ENCODE peak calls at places on chromosomes 3 and 15, in seven cellular contexts. One of them, this sample, is unnamed.

GRCh38 chr3:30583973-30584372 is 22.4 kb upstream of the TGFBR2 start:
- DNase-seq in IMR-90: no peak
- DNase-seq in brain microvascular endothelial cell: no peak
- DNase-seq in activated CD4-positive, alpha-beta T cell treated with anti-CD3 and anti-CD28 coated beads for 4 hours: no peak
- DNase-seq in 8988T: no peak
- DNase-seq in MG63: no peak
- DNase-seq in LHCN-M2: no peak
- DNase-seq in this sample: no peak

GRCh38 chr3:129490273-129490675 is 38.2 kb upstream of the RHO start:
- DNase-seq in IMR-90: peak; percentile 97
- DNase-seq in brain microvascular endothelial cell: peak; percentile 90
- DNase-seq in activated CD4-positive, alpha-beta T cell treated with anti-CD3 and anti-CD28 coated beads for 4 hours: peak; percentile 40
- DNase-seq in 8988T: peak; percentile 87
- DNase-seq in MG63: peak; percentile 82
- DNase-seq in LHCN-M2: peak; percentile 88
- DNase-seq in this sample: peak; percentile 70

GRCh38 chr3:53137221-53137620 is 7.0 kb upstream of the RFT1 start:
- DNase-seq in IMR-90: no peak
- DNase-seq in brain microvascular endothelial cell: no peak
- DNase-seq in activated CD4-positive, alpha-beta T cell treated with anti-CD3 and anti-CD28 coated beads for 4 hours: no peak
- DNase-seq in 8988T: no peak
- DNase-seq in MG63: no peak
- DNase-seq in LHCN-M2: no peak
- DNase-seq in this sample: no peak

GRCh38 chr3:190512666-190513065 is 1.2 kb upstream of the IL1RAP start:
- DNase-seq in IMR-90: no peak
- DNase-seq in brain microvascular endothelial cell: no peak
- DNase-seq in activated CD4-positive, alpha-beta T cell treated with anti-CD3 and anti-CD28 coated beads for 4 hours: no peak
- DNase-seq in 8988T: no peak
- DNase-seq in MG63: no peak
- DNase-seq in LHCN-M2: no peak
- DNase-seq in this sample: no peak

GRCh38 chr3:53243165-53243564 is 12.7 kb downstream of the TKT start:
- DNase-seq in IMR-90: no peak
- DNase-seq in brain microvascular endothelial cell: peak; percentile 53
- DNase-seq in activated CD4-positive, alpha-beta T cell treated with anti-CD3 and anti-CD28 coated beads for 4 hours: no peak
- DNase-seq in 8988T: no peak
- DNase-seq in MG63: no peak
- DNase-seq in LHCN-M2: no peak
- DNase-seq in this sample: no peak

GRCh38 chr3:40152482-40153133 is 156.9 kb upstream of the EIF1B start:
- DNase-seq in IMR-90: no peak
- DNase-seq in brain microvascular endothelial cell: no peak
- DNase-seq in activated CD4-positive, alpha-beta T cell treated with anti-CD3 and anti-CD28 coated beads for 4 hours: no peak
- DNase-seq in 8988T: no peak
- DNase-seq in MG63: no peak
- DNase-seq in LHCN-M2: peak; percentile 14
- DNase-seq in this sample: no peak

GRCh38 chr15:82122754-82123400 is 77.1 kb upstream of the MEX3B start:
- DNase-seq in IMR-90: peak; percentile 99
- DNase-seq in brain microvascular endothelial cell: peak; percentile 99
- DNase-seq in activated CD4-positive, alpha-beta T cell treated with anti-CD3 and anti-CD28 coated beads for 4 hours: no peak
- DNase-seq in 8988T: no peak
- DNase-seq in MG63: peak; percentile 95
- DNase-seq in LHCN-M2: peak; percentile 97
- DNase-seq in this sample: no peak

GRCh38 chr15:96340348-96340610 is 9.8 kb downstream of the NR2F2 start:
- DNase-seq in IMR-90: no peak
- DNase-seq in brain microvascular endothelial cell: no peak
- DNase-seq in activated CD4-positive, alpha-beta T cell treated with anti-CD3 and anti-CD28 coated beads for 4 hours: no peak
- DNase-seq in 8988T: no peak
- DNase-seq in MG63: no peak
- DNase-seq in LHCN-M2: no peak
- DNase-seq in this sample: no peak

GRCh38 chr15:78681306-78682012 is 40.4 kb upstream of the CHRNB4 start:
- DNase-seq in IMR-90: no peak
- DNase-seq in brain microvascular endothelial cell: no peak
- DNase-seq in activated CD4-positive, alpha-beta T cell treated with anti-CD3 and anti-CD28 coated beads for 4 hours: no peak
- DNase-seq in 8988T: no peak
- DNase-seq in MG63: no peak
- DNase-seq in LHCN-M2: no peak
- DNase-seq in this sample: no peak

GRCh38 chr15:86040360-86041095 is 39.1 kb upstream of the AGBL1 start:
- DNase-seq in IMR-90: no peak
- DNase-seq in brain microvascular endothelial cell: no peak
- DNase-seq in activated CD4-positive, alpha-beta T cell treated with anti-CD3 and anti-CD28 coated beads for 4 hours: no peak
- DNase-seq in 8988T: no peak
- DNase-seq in MG63: no peak
- DNase-seq in LHCN-M2: no peak
- DNase-seq in this sample: no peak

GRCh38 chr15:51085764-51086163 is 8.9 kb downstream of the TNFAIP8L3 start:
- DNase-seq in IMR-90: peak; percentile 24
- DNase-seq in brain microvascular endothelial cell: no peak
- DNase-seq in activated CD4-positive, alpha-beta T cell treated with anti-CD3 and anti-CD28 coated beads for 4 hours: no peak
- DNase-seq in 8988T: no peak
- DNase-seq in MG63: no peak
- DNase-seq in LHCN-M2: no peak
- DNase-seq in this sample: no peak

GRCh38 chr3:126552688-126553283 is 5.9 kb downstream of the C3orf22 start:
- DNase-seq in IMR-90: no peak
- DNase-seq in brain microvascular endothelial cell: no peak
- DNase-seq in activated CD4-positive, alpha-beta T cell treated with anti-CD3 and anti-CD28 coated beads for 4 hours: no peak
- DNase-seq in 8988T: no peak
- DNase-seq in MG63: peak; percentile 31
- DNase-seq in LHCN-M2: no peak
- DNase-seq in this sample: peak; percentile 14

GRCh38 chr3:197494366-197495058 is 61.3 kb downstream of the BDH1 start:
- DNase-seq in IMR-90: no peak
- DNase-seq in brain microvascular endothelial cell: no peak
- DNase-seq in activated CD4-positive, alpha-beta T cell treated with anti-CD3 and anti-CD28 coated beads for 4 hours: no peak
- DNase-seq in 8988T: no peak
- DNase-seq in MG63: peak; percentile 67
- DNase-seq in LHCN-M2: peak; percentile 63
- DNase-seq in this sample: no peak

GRCh38 chr3:124221286-124221821 is 229.4 kb upstream of the ROPN1 start:
- DNase-seq in IMR-90: peak; percentile 8
- DNase-seq in brain microvascular endothelial cell: peak; percentile 4
- DNase-seq in activated CD4-positive, alpha-beta T cell treated with anti-CD3 and anti-CD28 coated beads for 4 hours: no peak
- DNase-seq in 8988T: no peak
- DNase-seq in MG63: no peak
- DNase-seq in LHCN-M2: peak; percentile 1
- DNase-seq in this sample: no peak

GRCh38 chr3:94249491-94250079 is 186.7 kb downstream of the NSUN3 start:
- DNase-seq in IMR-90: peak; percentile 65
- DNase-seq in brain microvascular endothelial cell: peak; percentile 63
- DNase-seq in activated CD4-positive, alpha-beta T cell treated with anti-CD3 and anti-CD28 coated beads for 4 hours: peak; percentile 49
- DNase-seq in 8988T: peak; percentile 20
- DNase-seq in MG63: peak; percentile 57
- DNase-seq in LHCN-M2: peak; percentile 58
- DNase-seq in this sample: peak; percentile 57

GRCh38 chr3:23457697-23458096 is 254.6 kb downstream of the UBE2E2 start:
- DNase-seq in IMR-90: no peak
- DNase-seq in brain microvascular endothelial cell: no peak
- DNase-seq in activated CD4-positive, alpha-beta T cell treated with anti-CD3 and anti-CD28 coated beads for 4 hours: no peak
- DNase-seq in 8988T: no peak
- DNase-seq in MG63: no peak
- DNase-seq in LHCN-M2: no peak
- DNase-seq in this sample: no peak

GRCh38 chr15:33292718-33293307 is 18.0 kb upstream of the RYR3 start:
- DNase-seq in IMR-90: peak; percentile 53
- DNase-seq in brain microvascular endothelial cell: peak; percentile 62
- DNase-seq in activated CD4-positive, alpha-beta T cell treated with anti-CD3 and anti-CD28 coated beads for 4 hours: peak; percentile 27
- DNase-seq in 8988T: no peak
- DNase-seq in MG63: peak; percentile 13
- DNase-seq in LHCN-M2: peak; percentile 52
- DNase-seq in this sample: no peak

GRCh38 chr3:51282931-51283330 is 102.2 kb upstream of the MANF start:
- DNase-seq in IMR-90: peak; percentile 74
- DNase-seq in brain microvascular endothelial cell: peak; percentile 37
- DNase-seq in activated CD4-positive, alpha-beta T cell treated with anti-CD3 and anti-CD28 coated beads for 4 hours: no peak
- DNase-seq in 8988T: no peak
- DNase-seq in MG63: no peak
- DNase-seq in LHCN-M2: peak; percentile 32
- DNase-seq in this sample: no peak

GRCh38 chr15:49876401-49877038 is 242.5 kb downstream of the ATP8B4 start:
- DNase-seq in IMR-90: no peak
- DNase-seq in brain microvascular endothelial cell: no peak
- DNase-seq in activated CD4-positive, alpha-beta T cell treated with anti-CD3 and anti-CD28 coated beads for 4 hours: no peak
- DNase-seq in 8988T: no peak
- DNase-seq in MG63: no peak
- DNase-seq in LHCN-M2: no peak
- DNase-seq in this sample: no peak

GRCh38 chr3:42829083-42829627 is 19.9 kb downstream of the ACKR2 start:
- DNase-seq in IMR-90: no peak
- DNase-seq in brain microvascular endothelial cell: no peak
- DNase-seq in activated CD4-positive, alpha-beta T cell treated with anti-CD3 and anti-CD28 coated beads for 4 hours: no peak
- DNase-seq in 8988T: no peak
- DNase-seq in MG63: no peak
- DNase-seq in LHCN-M2: no peak
- DNase-seq in this sample: no peak

GRCh38 chr15:41512512-41513281 is 930 bp downstream of the LTK start:
- DNase-seq in IMR-90: no peak
- DNase-seq in brain microvascular endothelial cell: no peak
- DNase-seq in activated CD4-positive, alpha-beta T cell treated with anti-CD3 and anti-CD28 coated beads for 4 hours: no peak
- DNase-seq in 8988T: no peak
- DNase-seq in MG63: no peak
- DNase-seq in LHCN-M2: no peak
- DNase-seq in this sample: no peak

GRCh38 chr3:106049876-106050275 is 181.1 kb upstream of the CBLB start:
- DNase-seq in IMR-90: peak; percentile 45
- DNase-seq in brain microvascular endothelial cell: no peak
- DNase-seq in activated CD4-positive, alpha-beta T cell treated with anti-CD3 and anti-CD28 coated beads for 4 hours: no peak
- DNase-seq in 8988T: no peak
- DNase-seq in MG63: no peak
- DNase-seq in LHCN-M2: no peak
- DNase-seq in this sample: no peak

GRCh38 chr3:8296466-8296865 is 205.2 kb upstream of the LMCD1 start:
- DNase-seq in IMR-90: no peak
- DNase-seq in brain microvascular endothelial cell: no peak
- DNase-seq in activated CD4-positive, alpha-beta T cell treated with anti-CD3 and anti-CD28 coated beads for 4 hours: no peak
- DNase-seq in 8988T: no peak
- DNase-seq in MG63: no peak
- DNase-seq in LHCN-M2: no peak
- DNase-seq in this sample: no peak

GRCh38 chr15:87167706-87168105 is 1088.0 kb downstream of the AGBL1 start:
- DNase-seq in IMR-90: no peak
- DNase-seq in brain microvascular endothelial cell: no peak
- DNase-seq in activated CD4-positive, alpha-beta T cell treated with anti-CD3 and anti-CD28 coated beads for 4 hours: no peak
- DNase-seq in 8988T: no peak
- DNase-seq in MG63: no peak
- DNase-seq in LHCN-M2: no peak
- DNase-seq in this sample: no peak

GRCh38 chr3:167450675-167451074 is 23.2 kb downstream of the SERPINI2 start:
- DNase-seq in IMR-90: no peak
- DNase-seq in brain microvascular endothelial cell: no peak
- DNase-seq in activated CD4-positive, alpha-beta T cell treated with anti-CD3 and anti-CD28 coated beads for 4 hours: no peak
- DNase-seq in 8988T: no peak
- DNase-seq in MG63: no peak
- DNase-seq in LHCN-M2: no peak
- DNase-seq in this sample: no peak

GRCh38 chr3:153752405-153753027 is 368.7 kb upstream of the ARHGEF26 start:
- DNase-seq in IMR-90: no peak
- DNase-seq in brain microvascular endothelial cell: no peak
- DNase-seq in activated CD4-positive, alpha-beta T cell treated with anti-CD3 and anti-CD28 coated beads for 4 hours: no peak
- DNase-seq in 8988T: no peak
- DNase-seq in MG63: peak; percentile 45
- DNase-seq in LHCN-M2: no peak
- DNase-seq in this sample: no peak

GRCh38 chr3:194472290-194472920 is 14.4 kb downstream of the ATP13A3 start:
- DNase-seq in IMR-90: peak; percentile 82
- DNase-seq in brain microvascular endothelial cell: peak; percentile 63
- DNase-seq in activated CD4-positive, alpha-beta T cell treated with anti-CD3 and anti-CD28 coated beads for 4 hours: peak; percentile 30
- DNase-seq in 8988T: no peak
- DNase-seq in MG63: no peak
- DNase-seq in LHCN-M2: peak; percentile 71
- DNase-seq in this sample: no peak

GRCh38 chr3:123157598-123158287 is 44.0 kb upstream of the SEC22A start:
- DNase-seq in IMR-90: no peak
- DNase-seq in brain microvascular endothelial cell: no peak
- DNase-seq in activated CD4-positive, alpha-beta T cell treated with anti-CD3 and anti-CD28 coated beads for 4 hours: no peak
- DNase-seq in 8988T: no peak
- DNase-seq in MG63: no peak
- DNase-seq in LHCN-M2: no peak
- DNase-seq in this sample: no peak

GRCh38 chr15:91881551-91882297 is 28.2 kb downstream of the SLCO3A1 start:
- DNase-seq in IMR-90: no peak
- DNase-seq in brain microvascular endothelial cell: no peak
- DNase-seq in activated CD4-positive, alpha-beta T cell treated with anti-CD3 and anti-CD28 coated beads for 4 hours: no peak
- DNase-seq in 8988T: no peak
- DNase-seq in MG63: no peak
- DNase-seq in LHCN-M2: no peak
- DNase-seq in this sample: no peak

GRCh38 chr15:52780172-52780980 is 9.8 kb downstream of the ONECUT1 start:
- DNase-seq in IMR-90: peak; percentile 41
- DNase-seq in brain microvascular endothelial cell: peak; percentile 52
- DNase-seq in activated CD4-positive, alpha-beta T cell treated with anti-CD3 and anti-CD28 coated beads for 4 hours: peak; percentile 63
- DNase-seq in 8988T: no peak
- DNase-seq in MG63: no peak
- DNase-seq in LHCN-M2: peak; percentile 48
- DNase-seq in this sample: no peak

GRCh38 chr3:159989973-159990846 is 1.6 kb downstream of the IL12A start:
- DNase-seq in IMR-90: no peak
- DNase-seq in brain microvascular endothelial cell: no peak
- DNase-seq in activated CD4-positive, alpha-beta T cell treated with anti-CD3 and anti-CD28 coated beads for 4 hours: no peak
- DNase-seq in 8988T: no peak
- DNase-seq in MG63: peak; percentile 21
- DNase-seq in LHCN-M2: no peak
- DNase-seq in this sample: no peak

GRCh38 chr3:55519016-55519415 is 31.9 kb upstream of the WNT5A start:
- DNase-seq in IMR-90: peak; percentile 80
- DNase-seq in brain microvascular endothelial cell: no peak
- DNase-seq in activated CD4-positive, alpha-beta T cell treated with anti-CD3 and anti-CD28 coated beads for 4 hours: no peak
- DNase-seq in 8988T: no peak
- DNase-seq in MG63: no peak
- DNase-seq in LHCN-M2: no peak
- DNase-seq in this sample: no peak

GRCh38 chr3:126465928-126466564 is 9.6 kb downstream of the ZXDC start:
- DNase-seq in IMR-90: no peak
- DNase-seq in brain microvascular endothelial cell: no peak
- DNase-seq in activated CD4-positive, alpha-beta T cell treated with anti-CD3 and anti-CD28 coated beads for 4 hours: no peak
- DNase-seq in 8988T: no peak
- DNase-seq in MG63: no peak
- DNase-seq in LHCN-M2: no peak
- DNase-seq in this sample: no peak

GRCh38 chr3:45688194-45688881 is 858 bp upstream of the SACM1L start:
- DNase-seq in IMR-90: peak; percentile 33
- DNase-seq in brain microvascular endothelial cell: no peak
- DNase-seq in activated CD4-positive, alpha-beta T cell treated with anti-CD3 and anti-CD28 coated beads for 4 hours: peak; percentile 28
- DNase-seq in 8988T: no peak
- DNase-seq in MG63: peak; percentile 21
- DNase-seq in LHCN-M2: peak; percentile 41
- DNase-seq in this sample: no peak

GRCh38 chr3:10338591-10339369 is 17.9 kb upstream of the SEC13 start:
- DNase-seq in IMR-90: no peak
- DNase-seq in brain microvascular endothelial cell: no peak
- DNase-seq in activated CD4-positive, alpha-beta T cell treated with anti-CD3 and anti-CD28 coated beads for 4 hours: no peak
- DNase-seq in 8988T: no peak
- DNase-seq in MG63: no peak
- DNase-seq in LHCN-M2: no peak
- DNase-seq in this sample: no peak

GRCh38 chr15:75058127-75058905 is 34.9 kb downstream of the PPCDC start:
- DNase-seq in IMR-90: peak; percentile 40
- DNase-seq in brain microvascular endothelial cell: no peak
- DNase-seq in activated CD4-positive, alpha-beta T cell treated with anti-CD3 and anti-CD28 coated beads for 4 hours: no peak
- DNase-seq in 8988T: no peak
- DNase-seq in MG63: peak; percentile 22
- DNase-seq in LHCN-M2: no peak
- DNase-seq in this sample: no peak

This sample was measured in breast epithelium.